ENCODE peak calls at places on chromosomes 1 and 21, in four cellular contexts. V, Y, Z and P are unnamed samples.

GRCh38 chr1:68918563-68918962 is 421.7 kb upstream of the DEPDC1 start:
- DNase-seq in V (no peak), Z (no peak), Y (no peak), P (no peak)

GRCh38 chr1:23470282-23471070 is 13.5 kb downstream of the ASAP3 start:
- DNase-seq in Y (no peak), Z (no peak), V (peak), P (no peak)

GRCh38 chr1:159067699-159068621 is 8.6 kb downstream of the AIM2 start:
- DNase-seq in V (no peak), Z (no peak), Y (no peak), P (no peak)

GRCh38 chr1:84853743-84854721 is 39.0 kb downstream of the LPAR3 start:
- DNase-seq in Z (no peak), V (no peak), Y (no peak), P (no peak)

GRCh38 chr21:24941316-24942185 is 665.7 kb downstream of the MRPL39 start:
- DNase-seq in V (no peak), Z (no peak), Y (no peak), P (no peak)

GRCh38 chr1:29180497-29181412 is 945 bp downstream of the SRSF4 start:
- DNase-seq in Y (peak), Z (peak), V (no peak), P (no peak)

GRCh38 chr1:162168261-162168660 is 98.8 kb downstream of the NOS1AP start:
- DNase-seq in Z (no peak), V (no peak), Y (no peak), P (peak)

GRCh38 chr1:151843398-151843797 is 3.8 kb upstream of the C2CD4D start:
- DNase-seq in Z (no peak), V (no peak), Y (no peak), P (no peak)

GRCh38 chr1:178151831-178152230 is 57.9 kb downstream of the RASAL2 start:
- DNase-seq in V (no peak), Z (no peak), Y (no peak), P (no peak)

GRCh38 chr1:56324504-56324903 is 254.9 kb downstream of the PLPP3 start:
- DNase-seq in V (no peak), Y (no peak), Z (no peak), P (no peak)

GRCh38 chr1:223650465-223650864 is 15.0 kb downstream of the CAPN8 start:
- DNase-seq in V (no peak), Y (no peak), Z (no peak), P (no peak)